ENCODE peak calls at places on chromosome 16, in nine cellular contexts. A, G, M, I, P, B, F, U and V are unnamed samples.

GRCh38 chr16:21713549-21714368 is 50.0 kb downstream of the OTOA start:
- DNase-seq in M (no peak), A (no peak), G (no peak), I (no peak), U (no peak), F (no peak), P (no peak), B (no peak), V (no peak)

GRCh38 chr16:30407794-30408534 is 558 bp downstream of the ZNF771 start:
- DNase-seq in P (no peak), F (peak), I (no peak), G (no peak), U (no peak), A (no peak), M (peak), B (no peak), V (no peak)

GRCh38 chr16:9499921-9500593 is 408.6 kb downstream of the HAPSTR1 start:
- DNase-seq in G (no peak), B (no peak), P (no peak), F (no peak), M (peak), I (no peak), U (no peak), A (no peak), V (no peak)

GRCh38 chr16:56647641-56648431 is 3.9 kb upstream of the MT1B start:
- DNase-seq in A (no peak), U (peak), P (no peak), G (no peak), I (no peak), B (no peak), F (no peak), M (peak), V (no peak)

GRCh38 chr16:86519649-86520316 is 9.5 kb downstream of the FOXF1 start:
- DNase-seq in M (peak), B (peak), P (peak), U (peak), A (peak), G (peak), I (peak), F (peak), V (peak)

GRCh38 chr16:74035816-74036215 is 260.8 kb upstream of the PSMD7 start:
- DNase-seq in P (no peak), G (peak), I (no peak), B (no peak), U (no peak), F (peak), M (peak), A (no peak), V (peak)

GRCh38 chr16:70151941-70152509 is 21.6 kb upstream of the CLEC18C start:
- DNase-seq in U (no peak), A (no peak), P (no peak), B (no peak), F (peak), M (no peak), G (peak), I (no peak), V (no peak)

GRCh38 chr16:74485916-74486315 is 64.6 kb upstream of the CLEC18B start:
- DNase-seq in F (no peak), I (no peak), G (peak), M (no peak), U (no peak), P (no peak), A (no peak), B (no peak), V (no peak)

GRCh38 chr16:85929259-85929704 is 30.3 kb downstream of the IRF8 start:
- DNase-seq in G (peak), F (no peak), P (no peak), A (no peak), U (no peak), B (no peak), I (no peak), M (peak), V (peak)

GRCh38 chr16:55835578-55835977 is 2.7 kb upstream of the CES1 start:
- DNase-seq in B (no peak), I (peak), F (peak), A (peak), M (no peak), P (peak), U (no peak), G (no peak), V (no peak)

GRCh38 chr16:78375055-78375679 is 275.7 kb downstream of the WWOX start:
- DNase-seq in B (no peak), G (no peak), U (peak), A (no peak), I (no peak), M (no peak), F (no peak), P (no peak), V (no peak)

GRCh38 chr16:11684231-11685025 is 16.2 kb downstream of the SNN start:
- DNase-seq in B (no peak), U (no peak), G (no peak), I (no peak), A (no peak), P (no peak), F (no peak), M (no peak), V (no peak)

GRCh38 chr16:53509906-53510703 is 7.1 kb upstream of the AKTIP start:
- DNase-seq in M (peak), U (peak), G (peak), P (peak), A (peak), I (peak), B (peak), F (peak), V (peak)

GRCh38 chr16:35194681-35195080 is 1735.3 kb downstream of the TP53TG3F start:
- DNase-seq in A (no peak), U (no peak), F (no peak), B (no peak), I (no peak), P (no peak), G (no peak), M (no peak), V (no peak)

GRCh38 chr16:4293822-4294457 is 21.1 kb upstream of the TFAP4 start:
- DNase-seq in B (peak), U (no peak), P (peak), F (peak), G (peak), I (peak), M (peak), A (no peak), V (peak)

GRCh38 chr16:80806957-80807356 is 2.6 kb upstream of the CDYL2 start:
- DNase-seq in F (peak), M (no peak), A (no peak), P (peak), U (no peak), G (peak), I (no peak), B (no peak), V (no peak)

GRCh38 chr16:4138735-4139134 is 22.5 kb upstream of the ADCY9 start:
- DNase-seq in P (no peak), F (peak), B (no peak), A (no peak), I (no peak), G (no peak), M (no peak), U (no peak), V (no peak)

GRCh38 chr16:77790964-77791363 is 2.6 kb downstream of the VAT1L start:
- DNase-seq in M (peak), B (no peak), I (no peak), U (no peak), G (no peak), A (no peak), F (no peak), P (no peak), V (no peak)

GRCh38 chr16:84446596-84447392 is 57.7 kb downstream of the MEAK7 start:
- DNase-seq in F (no peak), G (no peak), I (no peak), P (peak), U (no peak), M (peak), A (no peak), B (peak), V (no peak)

GRCh38 chr16:56295739-56296527 is 104.6 kb downstream of the GNAO1 start:
- DNase-seq in B (no peak), I (no peak), F (no peak), G (no peak), P (no peak), U (no peak), A (no peak), M (no peak), V (no peak)

GRCh38 chr16:9275386-9275785 is 183.9 kb downstream of the HAPSTR1 start:
- DNase-seq in P (no peak), F (peak), G (peak), A (no peak), B (no peak), I (no peak), M (no peak), U (peak), V (no peak)

GRCh38 chr16:11781773-11782172 is 15.3 kb downstream of the ZC3H7A start:
- DNase-seq in U (no peak), M (no peak), I (no peak), G (no peak), F (peak), A (no peak), P (no peak), B (no peak), V (no peak)

GRCh38 chr16:30068333-30068732 is 2.8 kb downstream of the ALDOA start:
- DNase-seq in M (no peak), F (no peak), I (no peak), G (no peak), A (no peak), B (no peak), P (no peak), U (no peak), V (no peak)

GRCh38 chr16:57477531-57478202 is 8.6 kb downstream of the DOK4 start:
- DNase-seq in M (peak), F (no peak), I (no peak), P (no peak), U (no peak), A (peak), G (no peak), B (peak), V (no peak)

GRCh38 chr16:30992931-30993816 is 8.2 kb downstream of the HSD3B7 start:
- DNase-seq in F (no peak), B (no peak), U (no peak), G (no peak), A (no peak), M (no peak), I (no peak), P (no peak), V (no peak)

GRCh38 chr16:20803192-20803560 is 3.1 kb downstream of the ERI2 start:
- DNase-seq in U (no peak), B (no peak), P (no peak), A (no peak), M (no peak), G (peak), F (no peak), I (no peak), V (no peak)

GRCh38 chr16:13316008-13316407 is 414.6 kb downstream of the SHISA9 start:
- DNase-seq in G (no peak), I (no peak), B (no peak), U (no peak), P (no peak), A (no peak), M (no peak), F (peak), V (no peak)

GRCh38 chr16:89437991-89438390 is 52.4 kb downstream of the ANKRD11 start:
- DNase-seq in I (no peak), P (no peak), B (no peak), M (no peak), G (no peak), U (no peak), A (no peak), F (no peak), V (no peak)

GRCh38 chr16:19386555-19386954 is 31.1 kb upstream of the TMC5 start:
- DNase-seq in B (no peak), F (no peak), I (no peak), P (no peak), U (no peak), A (no peak), M (no peak), G (no peak), V (no peak)

GRCh38 chr16:83113317-83113716 is 486.5 kb downstream of the CDH13 start:
- DNase-seq in M (peak), P (peak), U (no peak), G (no peak), B (no peak), A (peak), F (peak), I (no peak), V (no peak)

GRCh38 chr16:54163197-54163843 is 123.3 kb downstream of the IRX3 start:
- DNase-seq in P (no peak), U (no peak), G (no peak), I (no peak), A (no peak), M (no peak), F (no peak), B (no peak), V (no peak)

GRCh38 chr16:70685938-70686375 is at the start of gene MTSS2:
- DNase-seq in I (peak), U (peak), G (peak), P (peak), B (peak), A (peak), F (peak), M (peak), V (peak)

DNA sequence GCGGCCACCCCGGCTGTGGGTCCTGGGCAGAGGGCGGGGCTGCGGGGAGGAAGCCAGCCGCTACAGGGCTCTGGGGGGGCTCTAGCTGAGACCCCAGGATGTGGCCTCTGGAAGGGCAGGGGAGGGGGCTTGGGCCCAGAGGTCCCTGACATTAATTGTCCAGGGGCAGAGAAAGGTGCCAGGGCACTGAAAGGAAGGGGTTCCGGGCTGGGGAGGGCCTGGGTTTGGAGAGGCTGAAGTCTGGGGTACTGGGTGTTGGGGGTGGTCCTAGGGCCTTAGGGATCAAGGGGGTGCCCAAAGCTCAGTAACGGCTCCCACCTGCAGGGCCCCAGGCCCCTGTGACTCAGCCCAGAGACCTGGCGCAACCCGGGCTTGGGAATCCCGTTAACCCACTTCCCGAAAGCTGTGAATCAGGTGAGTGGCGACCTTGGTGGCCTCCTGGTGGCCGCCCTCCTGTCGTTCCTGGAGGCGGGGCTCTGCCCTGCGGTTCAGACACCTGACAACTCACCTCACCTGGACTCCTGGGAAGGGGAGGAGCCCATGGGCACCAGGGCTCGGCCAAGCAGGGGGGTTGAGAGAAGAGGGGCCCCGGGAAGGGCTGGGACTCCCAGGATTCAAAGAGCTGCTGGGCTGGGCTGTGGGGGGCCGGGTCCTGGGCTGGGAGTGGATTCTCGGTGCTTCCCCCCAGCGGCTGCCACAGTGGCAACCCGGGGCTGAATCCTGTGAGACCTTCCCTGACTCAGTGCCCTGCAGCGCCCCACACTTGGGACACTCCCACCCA is 465 bp upstream of the PRSS22 start:
- DNase-seq in A (peak), B (peak), I (no peak), U (peak), M (peak), G (peak), F (peak), P (no peak), V (peak)
- TF ChIP-seq CTCF in A (peak), B (no peak), I (no peak), U (peak), M (peak), G (no peak), F (no peak), P (no peak), V (peak)

GRCh38 chr16:58579587-58579986 is 50.0 kb downstream of the CNOT1 start:
- DNase-seq in I (no peak), P (no peak), B (no peak), G (no peak), U (no peak), M (no peak), A (no peak), F (no peak), V (no peak)
- TF ChIP-seq CTCF in I (no peak), P (no peak), B (no peak), G (no peak), U (no peak), M (no peak), A (no peak), F (no peak), V (no peak)

DNA sequence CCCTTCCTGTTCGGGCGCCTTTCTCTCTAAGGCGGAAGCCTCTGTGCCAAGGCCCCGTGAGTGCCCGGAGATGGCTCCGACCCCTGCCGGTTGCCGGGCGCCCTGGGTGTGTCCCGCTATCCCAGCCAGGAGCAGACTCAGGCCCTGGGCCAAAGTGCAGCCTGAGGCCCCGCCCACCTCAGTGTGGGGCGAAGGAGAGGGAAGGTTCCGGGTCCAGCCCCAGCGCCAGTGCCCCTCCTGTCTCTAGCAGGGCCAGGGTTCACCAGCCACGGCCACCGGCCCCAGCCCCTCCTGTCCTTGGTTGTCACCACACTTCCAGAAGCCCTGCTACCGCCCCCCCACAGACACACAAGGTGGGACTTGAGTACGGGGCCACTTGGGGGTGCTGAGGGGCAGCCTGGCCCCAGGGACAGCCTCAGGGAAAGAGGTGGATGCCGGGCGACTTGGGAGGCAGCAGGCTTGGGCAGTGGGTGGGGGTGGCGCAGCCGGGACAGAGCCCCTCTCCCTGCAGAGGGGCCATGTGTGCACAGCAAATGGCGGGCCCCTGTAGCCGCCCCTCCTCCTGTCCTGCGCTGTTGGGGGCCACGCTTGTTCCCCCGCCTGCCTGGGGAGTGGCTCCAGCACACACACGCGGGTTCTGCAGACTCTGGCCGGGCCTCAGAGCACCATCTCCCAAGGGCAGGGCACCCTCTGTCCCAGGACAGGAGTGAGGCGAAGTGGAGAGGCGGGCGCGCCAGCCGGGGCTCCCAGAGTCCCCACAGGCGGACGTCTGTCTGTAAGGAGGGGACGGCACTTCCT is 6.0 kb downstream of the C1QTNF8 start:
- DNase-seq in G (peak), B (no peak), M (no peak), U (peak), P (no peak), F (peak), I (peak), A (peak), V (peak)
- TF ChIP-seq CTCF in G (peak), B (no peak), M (no peak), U (peak), P (peak), F (peak), I (peak), A (peak), V (no peak)

GRCh38 chr16:3058173-3059030 is 7.0 kb upstream of the IL32 start:
- DNase-seq in F (peak), I (peak), M (peak), U (peak), G (peak), P (no peak), A (no peak), B (peak), V (peak)
- TF ChIP-seq CTCF in F (peak), I (no peak), M (peak), U (no peak), G (no peak), P (no peak), A (no peak), B (no peak), V (no peak)

DNA sequence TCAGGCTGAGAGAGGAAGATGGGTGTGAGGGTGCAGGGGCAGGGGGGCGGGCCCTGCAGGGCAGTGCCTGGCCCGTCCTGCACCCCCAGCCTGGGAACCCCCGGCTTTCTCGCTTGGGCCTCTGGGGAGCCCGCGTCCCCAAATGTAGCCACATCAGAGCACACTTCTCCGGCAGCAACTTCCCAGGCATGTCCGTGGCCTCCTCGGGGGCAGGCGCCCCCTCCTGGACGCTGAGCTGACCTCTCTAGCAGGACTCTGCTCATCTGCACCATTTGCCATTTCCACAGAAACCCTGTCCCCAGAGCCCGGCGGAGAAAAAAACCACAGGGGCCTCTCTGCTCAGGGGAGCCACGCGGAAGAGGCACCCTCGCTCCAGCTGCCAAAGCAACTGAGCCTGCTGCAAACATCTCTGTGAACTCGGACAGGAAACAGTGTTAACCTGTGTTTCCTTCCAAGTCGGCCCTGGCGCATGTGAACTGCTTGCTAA is 63.4 kb downstream of the KLHDC4 start:
- DNase-seq in U (peak), M (peak), B (no peak), P (peak), I (no peak), F (no peak), G (no peak), A (no peak), V (no peak)
- TF ChIP-seq CTCF in U (peak), M (peak), B (no peak), P (peak), I (peak), F (peak), G (peak), A (peak), V (peak)

DNA sequence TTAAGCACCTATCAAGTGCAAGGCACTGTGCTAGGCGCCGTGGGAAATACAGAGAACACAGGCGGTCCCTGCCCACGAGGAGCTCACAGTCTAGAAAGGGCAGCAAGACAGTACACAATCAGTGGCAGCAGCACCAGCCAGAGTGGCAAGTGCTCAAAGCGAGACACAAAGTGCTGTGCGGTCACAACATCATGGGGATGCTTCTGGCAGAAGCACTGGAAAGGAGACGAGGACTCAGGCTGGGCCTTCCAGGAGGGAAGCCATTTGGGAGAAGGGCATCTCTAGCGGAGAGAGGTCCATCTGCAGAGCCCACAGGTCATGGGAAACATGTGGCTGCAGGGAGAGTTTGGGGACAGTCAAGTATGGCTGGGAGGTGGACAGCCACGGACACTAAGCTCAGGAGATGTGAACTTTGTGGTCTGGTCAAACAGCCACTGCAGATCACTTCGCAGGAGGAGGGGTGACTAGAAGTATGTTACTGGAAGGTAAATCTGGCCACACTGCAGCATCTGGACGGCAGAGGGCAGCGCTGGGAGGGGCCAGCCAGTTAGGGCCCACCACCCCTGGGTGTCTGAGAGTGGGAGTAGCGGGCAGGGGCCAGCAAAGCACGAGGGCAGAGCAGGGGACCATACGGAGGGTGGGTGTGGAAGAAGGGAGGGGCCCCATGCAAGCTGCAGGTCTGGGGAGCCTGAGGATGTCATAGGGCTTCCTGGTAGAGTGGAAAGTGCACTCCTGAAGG is 71.1 kb downstream of the N4BP1 start:
- DNase-seq in I (no peak), F (no peak), B (no peak), U (no peak), G (no peak), M (peak), A (no peak), P (no peak), V (peak)
- TF ChIP-seq CTCF in I (no peak), F (no peak), B (peak), U (peak), G (no peak), M (peak), A (peak), P (peak), V (peak)

GRCh38 chr16:66588981-66589713 is 9.9 kb downstream of the CMTM2 start:
- DNase-seq in M (peak), A (no peak), B (peak), I (peak), G (peak), F (peak), P (peak), U (peak), V (peak)
- TF ChIP-seq CTCF in M (peak), A (peak), B (peak), I (peak), G (peak), F (peak), P (peak), U (peak), V (peak)